ENCODE peak calls at places on chromosomes 12 and 14, in six cellular contexts. One of them, this sample, is unnamed.

GRCh38 chr12:111757361-111758119 is 9.2 kb upstream of the ALDH2 start:
- DNase-seq in NCI-H146: no peak
- DNase-seq in activated CD4-positive, alpha-beta T cell treated with anti-CD3 and anti-CD28 coated beads, Interleukin-2, amount 50 U/mL, for 1 hour: no peak
- DNase-seq in posterior cingulate gyrus: peak; percentile 53
- DNase-seq in cardiac fibroblast: peak; percentile 68
- DNase-seq in fibroblast of the conjunctiva: no peak
- DNase-seq in this sample: peak; percentile 21

GRCh38 chr12:83128529-83128928 is 441.8 kb downstream of the TMTC2 start:
- DNase-seq in activated CD4-positive, alpha-beta T cell treated with anti-CD3 and anti-CD28 coated beads, Interleukin-2, amount 50 U/mL, for 1 hour: no peak
- DNase-seq in posterior cingulate gyrus: no peak
- DNase-seq in fibroblast of the conjunctiva: peak; percentile 26
- DNase-seq in NCI-H146: no peak
- DNase-seq in cardiac fibroblast: peak; percentile 49
- DNase-seq in this sample: peak; percentile 7

GRCh38 chr12:128621304-128621703 is 202.5 kb downstream of the SLC15A4 start:
- DNase-seq in fibroblast of the conjunctiva: no peak
- DNase-seq in cardiac fibroblast: no peak
- DNase-seq in NCI-H146: no peak
- DNase-seq in posterior cingulate gyrus: no peak
- DNase-seq in activated CD4-positive, alpha-beta T cell treated with anti-CD3 and anti-CD28 coated beads, Interleukin-2, amount 50 U/mL, for 1 hour: no peak
- DNase-seq in this sample: no peak

GRCh38 chr14:50395448-50395847 is 1.2 kb downstream of the CDKL1 start:
- DNase-seq in cardiac fibroblast: no peak
- DNase-seq in activated CD4-positive, alpha-beta T cell treated with anti-CD3 and anti-CD28 coated beads, Interleukin-2, amount 50 U/mL, for 1 hour: no peak
- DNase-seq in fibroblast of the conjunctiva: no peak
- DNase-seq in NCI-H146: no peak
- DNase-seq in posterior cingulate gyrus: no peak
- DNase-seq in this sample: no peak

GRCh38 chr14:103576371-103577024 is 13.7 kb downstream of the COA8 start:
- DNase-seq in activated CD4-positive, alpha-beta T cell treated with anti-CD3 and anti-CD28 coated beads, Interleukin-2, amount 50 U/mL, for 1 hour: no peak
- DNase-seq in fibroblast of the conjunctiva: peak; percentile 86
- DNase-seq in posterior cingulate gyrus: peak; percentile 73
- DNase-seq in cardiac fibroblast: peak; percentile 96
- DNase-seq in NCI-H146: no peak
- DNase-seq in this sample: peak; percentile 51

GRCh38 chr14:38583471-38583870 is 327.6 kb upstream of the CLEC14A start:
- DNase-seq in cardiac fibroblast: no peak
- DNase-seq in NCI-H146: no peak
- DNase-seq in activated CD4-positive, alpha-beta T cell treated with anti-CD3 and anti-CD28 coated beads, Interleukin-2, amount 50 U/mL, for 1 hour: no peak
- DNase-seq in fibroblast of the conjunctiva: no peak
- DNase-seq in posterior cingulate gyrus: no peak
- DNase-seq in this sample: no peak

GRCh38 chr12:8699714-8700113 is 1.9 kb downstream of the RIMKLB start:
- DNase-seq in fibroblast of the conjunctiva: no peak
- DNase-seq in posterior cingulate gyrus: no peak
- DNase-seq in NCI-H146: no peak
- DNase-seq in activated CD4-positive, alpha-beta T cell treated with anti-CD3 and anti-CD28 coated beads, Interleukin-2, amount 50 U/mL, for 1 hour: no peak
- DNase-seq in cardiac fibroblast: no peak
- DNase-seq in this sample: no peak

GRCh38 chr12:57149309-57149900 is 2.0 kb upstream of the LRP1-AS start:
- DNase-seq in activated CD4-positive, alpha-beta T cell treated with anti-CD3 and anti-CD28 coated beads, Interleukin-2, amount 50 U/mL, for 1 hour: no peak
- DNase-seq in cardiac fibroblast: peak; percentile 95
- DNase-seq in NCI-H146: no peak
- DNase-seq in fibroblast of the conjunctiva: peak; percentile 81
- DNase-seq in posterior cingulate gyrus: no peak
- DNase-seq in this sample: peak; percentile 70

GRCh38 chr14:53011053-53011462 is 60.2 kb upstream of the FERMT2 start:
- DNase-seq in NCI-H146: no peak
- DNase-seq in fibroblast of the conjunctiva: peak; percentile 97
- DNase-seq in posterior cingulate gyrus: peak; percentile 36
- DNase-seq in activated CD4-positive, alpha-beta T cell treated with anti-CD3 and anti-CD28 coated beads, Interleukin-2, amount 50 U/mL, for 1 hour: no peak
- DNase-seq in cardiac fibroblast: peak; percentile 99
- DNase-seq in this sample: peak; percentile 100

GRCh38 chr12:20451759-20452158 is 83.4 kb downstream of the PDE3A start:
- DNase-seq in fibroblast of the conjunctiva: peak; percentile 67
- DNase-seq in posterior cingulate gyrus: no peak
- DNase-seq in activated CD4-positive, alpha-beta T cell treated with anti-CD3 and anti-CD28 coated beads, Interleukin-2, amount 50 U/mL, for 1 hour: no peak
- DNase-seq in cardiac fibroblast: peak; percentile 62
- DNase-seq in NCI-H146: no peak
- DNase-seq in this sample: peak; percentile 95

GRCh38 chr14:35140718-35141581 is 18.6 kb downstream of the PRORP start:
- DNase-seq in cardiac fibroblast: no peak
- DNase-seq in activated CD4-positive, alpha-beta T cell treated with anti-CD3 and anti-CD28 coated beads, Interleukin-2, amount 50 U/mL, for 1 hour: no peak
- DNase-seq in posterior cingulate gyrus: no peak
- DNase-seq in fibroblast of the conjunctiva: no peak
- DNase-seq in NCI-H146: peak; percentile 3
- DNase-seq in this sample: no peak

GRCh38 chr14:93903342-93904184 is 23.6 kb upstream of the FAM181A start:
- DNase-seq in posterior cingulate gyrus: no peak
- DNase-seq in cardiac fibroblast: no peak
- DNase-seq in activated CD4-positive, alpha-beta T cell treated with anti-CD3 and anti-CD28 coated beads, Interleukin-2, amount 50 U/mL, for 1 hour: no peak
- DNase-seq in fibroblast of the conjunctiva: no peak
- DNase-seq in NCI-H146: no peak
- DNase-seq in this sample: no peak

GRCh38 chr12:121323908-121324307 is 27.4 kb upstream of the CAMKK2 start:
- DNase-seq in activated CD4-positive, alpha-beta T cell treated with anti-CD3 and anti-CD28 coated beads, Interleukin-2, amount 50 U/mL, for 1 hour: no peak
- DNase-seq in cardiac fibroblast: no peak
- DNase-seq in posterior cingulate gyrus: no peak
- DNase-seq in NCI-H146: no peak
- DNase-seq in fibroblast of the conjunctiva: no peak
- DNase-seq in this sample: no peak

GRCh38 chr12:118136559-118137003 is 657 bp downstream of the PEBP1 start:
- DNase-seq in cardiac fibroblast: peak; percentile 51
- DNase-seq in activated CD4-positive, alpha-beta T cell treated with anti-CD3 and anti-CD28 coated beads, Interleukin-2, amount 50 U/mL, for 1 hour: peak; percentile 25
- DNase-seq in NCI-H146: peak; percentile 18
- DNase-seq in posterior cingulate gyrus: peak; percentile 38
- DNase-seq in fibroblast of the conjunctiva: no peak
- DNase-seq in this sample: no peak

GRCh38 chr12:37733856-37734255 is 582.7 kb upstream of the ALG10B start:
- DNase-seq in fibroblast of the conjunctiva: no peak
- DNase-seq in posterior cingulate gyrus: no peak
- DNase-seq in activated CD4-positive, alpha-beta T cell treated with anti-CD3 and anti-CD28 coated beads, Interleukin-2, amount 50 U/mL, for 1 hour: no peak
- DNase-seq in cardiac fibroblast: no peak
- DNase-seq in NCI-H146: no peak
- DNase-seq in this sample: no peak

GRCh38 chr12:105820407-105821140 is 318.2 kb downstream of the NUAK1 start:
- DNase-seq in fibroblast of the conjunctiva: peak; percentile 62
- DNase-seq in activated CD4-positive, alpha-beta T cell treated with anti-CD3 and anti-CD28 coated beads, Interleukin-2, amount 50 U/mL, for 1 hour: no peak
- DNase-seq in posterior cingulate gyrus: no peak
- DNase-seq in NCI-H146: peak; percentile 9
- DNase-seq in cardiac fibroblast: peak; percentile 66
- DNase-seq in this sample: peak; percentile 72

GRCh38 chr14:100622234-100622633 is 35.0 kb upstream of the BEGAIN start:
- DNase-seq in fibroblast of the conjunctiva: no peak
- DNase-seq in posterior cingulate gyrus: no peak
- DNase-seq in cardiac fibroblast: no peak
- DNase-seq in NCI-H146: no peak
- DNase-seq in activated CD4-positive, alpha-beta T cell treated with anti-CD3 and anti-CD28 coated beads, Interleukin-2, amount 50 U/mL, for 1 hour: no peak
- DNase-seq in this sample: no peak

GRCh38 chr14:54567224-54567633 is 301 bp downstream of the SAMD4A start:
- DNase-seq in activated CD4-positive, alpha-beta T cell treated with anti-CD3 and anti-CD28 coated beads, Interleukin-2, amount 50 U/mL, for 1 hour: peak; percentile 6
- DNase-seq in cardiac fibroblast: peak; percentile 38
- DNase-seq in posterior cingulate gyrus: peak; percentile 12
- DNase-seq in NCI-H146: no peak
- DNase-seq in fibroblast of the conjunctiva: no peak
- DNase-seq in this sample: no peak

GRCh38 chr14:59897757-59898383 is 22.1 kb upstream of the LRRC9 start:
- DNase-seq in activated CD4-positive, alpha-beta T cell treated with anti-CD3 and anti-CD28 coated beads, Interleukin-2, amount 50 U/mL, for 1 hour: no peak
- DNase-seq in fibroblast of the conjunctiva: no peak
- DNase-seq in NCI-H146: peak; percentile 46
- DNase-seq in posterior cingulate gyrus: peak; percentile 21
- DNase-seq in cardiac fibroblast: peak; percentile 41
- DNase-seq in this sample: no peak